ENCODE peak calls at places on chromosome 7, in eight cellular contexts. T, G, X, U, I, M, E and F are unnamed samples.
A peak's percentile ranks its signal among the peaks of the same experiment; 100 is the strongest.

GRCh38 chr7:149295481-149295850 is 33.5 kb downstream of the ZNF783 start:
- DNase-seq in G (no peak), I (no peak), X (no peak), M (no peak), T (no peak), U (no peak), E (no peak), F (no peak)

GRCh38 chr7:1087952-1088920 is at the start of gene GPER1:
- DNase-seq in M (no peak), T (no peak), I (peak; percentile 88), X (peak; percentile 16), E (peak; percentile 73), U (no peak), G (no peak), F (no peak)

GRCh38 chr7:141704741-141705140 is 2.8 kb upstream of the DENND11 start:
- DNase-seq in I (no peak), X (no peak), T (no peak), M (no peak), U (no peak), E (no peak), G (no peak), F (no peak)

GRCh38 chr7:120550494-120551048 is 277.6 kb downstream of the KCND2 start:
- DNase-seq in I (peak; percentile 25), T (no peak), X (peak; percentile 14), G (peak; percentile 22), E (no peak), U (no peak), M (no peak), F (no peak)

GRCh38 chr7:411677-412312 is 107.9 kb downstream of the PDGFA start:
- DNase-seq in T (no peak), U (no peak), X (no peak), E (peak; percentile 48), I (no peak), G (no peak), M (no peak), F (no peak)

GRCh38 chr7:44288811-44289340 is 36.5 kb downstream of the CAMK2B start:
- DNase-seq in E (peak; percentile 48), I (no peak), T (no peak), G (no peak), M (no peak), X (no peak), U (no peak), F (peak; percentile 83)

GRCh38 chr7:15667999-15668398 is 18.5 kb downstream of the MEOX2 start:
- DNase-seq in E (no peak), T (no peak), G (no peak), M (no peak), U (no peak), X (no peak), I (no peak), F (no peak)

GRCh38 chr7:137975223-137975622 is 26.7 kb downstream of the CREB3L2 start:
- DNase-seq in E (peak; percentile 74), G (no peak), T (peak; percentile 61), M (no peak), I (peak; percentile 67), X (no peak), U (no peak), F (no peak)

GRCh38 chr7:85748861-85749260 is 562.0 kb upstream of the SEMA3D start:
- DNase-seq in T (no peak), M (no peak), G (no peak), X (no peak), I (no peak), E (no peak), U (no peak), F (no peak)

GRCh38 chr7:98329100-98329871 is 47.8 kb downstream of the BRI3 start:
- DNase-seq in E (no peak), T (no peak), G (no peak), I (no peak), X (no peak), U (no peak), M (no peak), F (no peak)

GRCh38 chr7:133475655-133476054 is 222.8 kb downstream of the EXOC4 start:
- DNase-seq in T (no peak), I (no peak), G (no peak), U (no peak), X (no peak), E (no peak), M (no peak), F (no peak)

GRCh38 chr7:130008941-130009847 is 42.0 kb downstream of the ZC3HC1 start:
- DNase-seq in M (no peak), T (no peak), G (peak; percentile 29), U (no peak), I (no peak), X (peak; percentile 97), E (no peak), F (no peak)

GRCh38 chr7:1366801-1367405 is 92.4 kb downstream of the MICALL2 start:
- DNase-seq in I (no peak), E (no peak), M (no peak), X (no peak), U (no peak), G (no peak), T (no peak), F (no peak)

GRCh38 chr7:94190599-94191061 is 186.5 kb upstream of the BET1 start:
- DNase-seq in T (no peak), G (peak; percentile 91), X (no peak), E (no peak), I (peak; percentile 52), M (no peak), U (no peak), F (no peak)

GRCh38 chr7:69430502-69431145 is 167.7 kb upstream of the AUTS2 start:
- DNase-seq in E (peak; percentile 68), G (no peak), I (no peak), T (peak; percentile 6), M (no peak), U (no peak), X (peak; percentile 78), F (no peak)